ENCODE peak calls at places on chromosomes 6 and 20, in five cellular contexts. G is GM23248, J is left ventricle myocardium inferior, B is sigmoid colon, Q is adrenal gland. I is an unnamed sample.

GRCh38 chr6:32609731-32610640 is 20.3 kb upstream of the HLA-DRB1 start:
- DNase-seq in G (peak; percentile 87), J (no peak), B (no peak), Q (peak; percentile 49), I (peak; percentile 63)

GRCh38 chr20:56420028-56420427 is 8.0 kb downstream of the CASS4 start:
- DNase-seq in G (no peak), J (no peak), B (no peak), Q (no peak), I (no peak)

GRCh38 chr6:20211941-20212391 is 303 bp downstream of the MBOAT1 start:
- DNase-seq in G (peak; percentile 65), J (no peak), B (no peak), Q (no peak), I (peak; percentile 60)

GRCh38 chr6:129701721-129702455 is 8.1 kb downstream of the ARHGAP18 start:
- DNase-seq in G (peak; percentile 87), J (no peak), B (no peak), Q (no peak), I (no peak)

GRCh38 chr6:144115219-144115618 is 19.8 kb upstream of the SF3B5 start:
- DNase-seq in G (no peak), J (no peak), B (no peak), Q (no peak), I (no peak)

GRCh38 chr6:113586413-113586812 is 270.7 kb upstream of the MARCKS start:
- DNase-seq in G (peak; percentile 82), J (no peak), B (no peak), Q (no peak), I (no peak)

GRCh38 chr20:8860011-8860495 is 208.8 kb upstream of the PLCB4 start:
- DNase-seq in G (peak; percentile 83), J (no peak), B (no peak), Q (no peak), I (no peak)

GRCh38 chr20:38825901-38826625 is 20.6 kb downstream of the PPP1R16B start:
- DNase-seq in G (peak; percentile 46), J (no peak), B (no peak), Q (no peak), I (no peak)

GRCh38 chr6:26457407-26457795 is 354 bp upstream of the BTN2A1 start:
- DNase-seq in G (peak; percentile 70), J (peak; percentile 16), B (peak; percentile 72), Q (peak; percentile 33), I (peak; percentile 35)

GRCh38 chr20:13442990-13443389 is 195.7 kb downstream of the TASP1 start:
- DNase-seq in G (no peak), J (no peak), B (no peak), Q (no peak), I (no peak)

GRCh38 chr20:61980647-61981583 is 84.8 kb downstream of the TAF4 start:
- DNase-seq in G (peak; percentile 24), J (peak; percentile 46), B (no peak), Q (peak; percentile 81), I (no peak)

GRCh38 chr20:48638546-48638945 is 189.3 kb downstream of the PREX1 start:
- DNase-seq in G (peak; percentile 28), J (no peak), B (no peak), Q (peak; percentile 22), I (no peak)

GRCh38 chr6:32118782-32119628 is 9.0 kb downstream of the ATF6B start:
- DNase-seq in G (peak; percentile 92), J (peak; percentile 88), B (peak; percentile 96), Q (peak; percentile 93), I (peak; percentile 88)

GRCh38 chr6:141851063-141851462 is 281.7 kb upstream of the GJE1 start:
- DNase-seq in G (no peak), J (no peak), B (no peak), Q (no peak), I (no peak)

GRCh38 chr6:38497546-38497945 is 142.2 kb downstream of the BTBD9 start:
- DNase-seq in G (no peak), J (no peak), B (no peak), Q (no peak), I (no peak)

GRCh38 chr6:116476021-116476678 is 15.0 kb downstream of the CALHM6 start:
- DNase-seq in G (no peak), J (no peak), B (no peak), Q (no peak), I (no peak)

GRCh38 chr6:18447552-18447951 is 60.4 kb downstream of the RNF144B start:
- DNase-seq in G (no peak), J (no peak), B (no peak), Q (no peak), I (no peak)

GRCh38 chr20:38418509-38419204 is 16.5 kb downstream of the SNHG17 start:
- DNase-seq in G (peak; percentile 31), J (peak; percentile 58), B (peak; percentile 60), Q (peak; percentile 63), I (no peak)

GRCh38 chr6:88238065-88238464 is 71.9 kb upstream of the CNR1 start:
- DNase-seq in G (peak; percentile 17), J (no peak), B (no peak), Q (peak; percentile 13), I (peak; percentile 20)

GRCh38 chr6:42342011-42342553 is 109.6 kb downstream of the TRERF1 start:
- DNase-seq in G (no peak), J (no peak), B (no peak), Q (no peak), I (no peak)

GRCh38 chr6:2197177-2197671 is 48.2 kb downstream of the GMDS start:
- DNase-seq in G (peak; percentile 56), J (no peak), B (no peak), Q (peak; percentile 75), I (no peak)

GRCh38 chr6:144922120-144922722 is 637.1 kb downstream of the UTRN start:
- DNase-seq in G (peak; percentile 92), J (no peak), B (no peak), Q (no peak), I (no peak)

GRCh38 chr20:19969507-19970255 is 47.5 kb upstream of the NAA20 start:
- DNase-seq in G (no peak), J (no peak), B (no peak), Q (no peak), I (no peak)

GRCh38 chr20:3794701-3795420 is 1.2 kb upstream of the CDC25B start:
- DNase-seq in G (no peak), J (no peak), B (no peak), Q (no peak), I (no peak)
- H3K4me3 ChIP-seq in G (peak overlapping the region; percentile 85), J (peak overlapping the region; percentile 71), B (peak overlapping the region; percentile 68), Q (no peak overlapping the region), I (peak overlapping the region; percentile 84)

DNA sequence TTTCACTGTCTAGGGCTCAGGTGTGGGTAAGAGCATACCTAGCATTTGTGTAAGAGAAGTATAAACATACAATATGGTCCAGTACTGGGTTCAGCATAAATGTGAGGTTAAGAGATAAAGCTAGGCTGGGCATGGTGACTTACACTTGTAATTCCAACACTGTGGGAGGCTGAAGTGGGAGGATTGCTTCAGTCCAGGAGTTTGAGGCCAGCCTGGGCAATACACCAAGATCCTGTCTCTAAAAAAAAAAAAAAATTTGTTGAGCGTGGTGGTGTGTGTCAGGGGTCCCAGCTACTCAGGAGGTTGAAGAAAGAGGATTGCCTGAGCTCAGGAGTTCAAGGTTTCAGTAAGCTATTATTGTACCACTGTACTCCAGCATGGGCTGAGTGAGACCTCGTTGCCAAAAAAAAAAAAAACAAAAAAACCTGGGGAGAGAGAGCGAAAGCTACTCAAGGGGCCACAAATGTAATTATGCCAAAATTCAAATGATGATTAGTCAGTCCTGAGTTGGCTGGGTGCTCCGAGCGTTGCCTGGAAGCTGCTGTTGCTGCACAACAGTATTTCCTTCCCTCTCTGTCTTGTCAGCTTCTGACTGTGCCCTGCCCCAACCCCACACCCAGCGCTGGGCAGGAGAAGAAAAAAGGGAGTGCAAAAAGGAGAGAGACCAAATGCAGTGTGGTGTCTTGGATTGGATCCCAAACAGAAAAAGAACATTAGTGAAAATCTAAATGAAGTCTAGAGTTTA is 24.0 kb downstream of the CMTR1 start:
- DNase-seq in G (peak; percentile 96), J (no peak), B (peak; percentile 71), Q (peak; percentile 47), I (no peak)
- H3K4me3 ChIP-seq in G (peak overlapping the region; percentile 45), J (no peak overlapping the region), B (no peak overlapping the region), Q (no peak overlapping the region), I (no peak overlapping the region)

GRCh38 chr20:64047046-64047389 is 2.4 kb downstream of the SOX18 start:
- DNase-seq in G (no peak), J (no peak), B (no peak), Q (no peak), I (no peak)
- H3K4me3 ChIP-seq in G (no peak overlapping the region), J (peak overlapping the region; percentile 71), B (peak overlapping the region; percentile 13), Q (no peak overlapping the region), I (no peak overlapping the region)

GRCh38 chr6:125812394-125813231 is 21.9 kb downstream of the NCOA7 start:
- DNase-seq in G (peak; percentile 92), J (no peak), B (no peak), Q (no peak), I (no peak)
- H3K4me3 ChIP-seq in G (peak overlapping the region; percentile 69), J (no peak overlapping the region), B (no peak overlapping the region), Q (no peak overlapping the region), I (no peak overlapping the region)

DNA sequence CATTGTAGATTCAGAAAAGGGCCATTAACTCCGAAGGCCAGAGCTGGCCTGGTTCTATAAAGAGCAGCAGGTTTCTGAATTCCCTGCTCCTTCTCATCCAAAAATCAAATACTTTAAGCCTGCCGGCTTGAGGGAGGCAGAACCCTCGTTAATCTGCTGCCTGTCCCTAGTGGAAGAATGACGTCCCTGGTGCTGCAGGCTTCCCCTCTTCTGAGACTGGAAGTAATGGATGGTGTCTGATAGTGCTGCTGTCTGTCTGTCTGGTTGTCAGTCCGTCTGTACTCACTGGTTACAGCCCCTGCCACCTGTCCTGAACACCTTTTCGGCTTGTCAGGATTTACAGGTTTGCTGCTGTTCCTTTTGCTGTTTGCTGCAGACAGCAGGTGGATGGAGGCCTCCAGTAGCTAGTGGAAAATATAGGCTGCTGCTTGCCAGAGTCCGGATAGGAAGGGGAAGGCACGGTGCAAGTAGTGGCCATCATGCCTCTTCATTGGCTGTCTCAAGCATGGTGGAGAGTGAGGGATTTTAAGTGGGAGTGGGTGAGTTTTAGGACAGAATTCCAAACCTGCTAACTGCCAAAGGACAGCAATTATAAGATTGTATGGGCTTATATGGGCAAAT is 2.5 kb downstream of the RIMS1 start:
- DNase-seq in G (no peak), J (no peak), B (no peak), Q (no peak), I (no peak)
- H3K4me3 ChIP-seq in G (no peak overlapping the region), J (no peak overlapping the region), B (no peak overlapping the region), Q (no peak overlapping the region), I (no peak overlapping the region)

GRCh38 chr6:46011241-46012085 is 4.2 kb downstream of the CLIC5 start:
- DNase-seq in G (no peak), J (peak; percentile 17), B (no peak), Q (no peak), I (peak; percentile 64)
- H3K4me3 ChIP-seq in G (no peak overlapping the region), J (peak overlapping the region; percentile 79), B (no peak overlapping the region), Q (no peak overlapping the region), I (no peak overlapping the region)

DNA sequence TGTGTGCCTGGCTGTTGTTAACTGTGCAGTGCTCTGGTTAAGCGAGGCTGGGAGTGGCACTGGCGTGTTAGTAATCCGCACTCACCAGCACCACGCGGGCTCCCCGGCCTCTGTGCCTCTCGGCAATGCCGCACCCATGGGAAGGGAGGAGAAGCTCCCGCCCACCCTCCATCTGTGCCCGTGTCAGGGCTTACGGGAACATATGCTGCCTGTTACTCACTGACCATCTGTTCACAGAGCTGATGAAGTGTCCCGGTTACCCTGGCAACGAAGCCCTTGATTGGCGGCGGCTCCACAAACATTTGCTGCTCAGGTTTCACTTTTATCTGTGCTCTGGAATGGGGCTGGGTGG is 114.7 kb downstream of the PSMB1 start:
- DNase-seq in G (peak; percentile 100), J (peak; percentile 77), B (peak; percentile 86), Q (peak; percentile 83), I (peak; percentile 82)
- H3K4me3 ChIP-seq in G (peak overlapping the region; percentile 42), J (peak overlapping the region; percentile 56), B (peak overlapping the region; percentile 35), Q (no peak overlapping the region), I (no peak overlapping the region)

I was measured in colonic mucosa.